ENCODE peak calls at places on chromosomes 1 and 21, in nine cellular contexts. V, M, Z, C, P, L, W, S and R are unnamed samples.
A peak's percentile ranks its signal among the peaks of the same experiment; 100 is the strongest.

GRCh38 chr1:36151845-36152203 is 2.5 kb upstream of the TRAPPC3 start:
- DNase-seq in V (peak; percentile 33), M (peak; percentile 76), Z (no peak), C (no peak), P (no peak), L (no peak), W (no peak), S (no peak), R (no peak)

GRCh38 chr1:201269900-201270410 is 13.4 kb upstream of the PKP1 start:
- DNase-seq in V (no peak), M (no peak), Z (no peak), C (peak; percentile 12), P (no peak), L (no peak), W (no peak), S (no peak), R (peak; percentile 20)

GRCh38 chr1:28247603-28248272 is 11.6 kb upstream of the SESN2 start:
- DNase-seq in V (no peak), M (no peak), Z (no peak), C (no peak), P (peak; percentile 32), L (no peak), W (no peak), S (no peak), R (no peak)

GRCh38 chr1:49046305-49046704 is 269.6 kb upstream of the BEND5 start:
- DNase-seq in V (no peak), M (no peak), Z (no peak), C (no peak), P (no peak), L (no peak), W (no peak), S (no peak), R (no peak)

GRCh38 chr1:236605030-236605806 is 902 bp upstream of the HEATR1 start:
- DNase-seq in V (no peak), M (no peak), Z (no peak), C (no peak), P (no peak), L (peak; percentile 17), W (no peak), S (no peak), R (no peak)

GRCh38 chr1:35809156-35810095 is 1.6 kb downstream of the AGO4 start:
- DNase-seq in V (no peak), M (no peak), Z (no peak), C (no peak), P (no peak), L (no peak), W (no peak), S (no peak), R (no peak)

GRCh38 chr1:60111118-60111517 is 37.5 kb upstream of the C1orf87 start:
- DNase-seq in V (no peak), M (no peak), Z (no peak), C (no peak), P (no peak), L (no peak), W (no peak), S (no peak), R (no peak)

GRCh38 chr1:38953433-38953860 is 11.8 kb upstream of the RHBDL2 start:
- DNase-seq in V (no peak), M (no peak), Z (no peak), C (peak; percentile 73), P (no peak), L (no peak), W (no peak), S (no peak), R (no peak)

GRCh38 chr1:6638226-6638625 is 13.6 kb downstream of the THAP3 start:
- DNase-seq in V (peak; percentile 81), M (no peak), Z (no peak), C (no peak), P (peak; percentile 82), L (no peak), W (no peak), S (no peak), R (no peak)

GRCh38 chr1:16013220-16013907 is 4.5 kb downstream of the HSPB7 start:
- DNase-seq in V (peak; percentile 72), M (peak; percentile 84), Z (peak; percentile 56), C (peak; percentile 91), P (peak; percentile 92), L (peak; percentile 90), W (no peak), S (peak; percentile 64), R (no peak)

GRCh38 chr1:95353185-95353584 is 119.2 kb downstream of the RWDD3 start:
- DNase-seq in V (no peak), M (no peak), Z (no peak), C (no peak), P (no peak), L (no peak), W (no peak), S (no peak), R (no peak)

GRCh38 chr1:37305841-37306240 is 168.5 kb upstream of the ZC3H12A start:
- DNase-seq in V (no peak), M (no peak), Z (no peak), C (no peak), P (no peak), L (no peak), W (no peak), S (no peak), R (no peak)

GRCh38 chr1:3770047-3770765 is 2.3 kb upstream of the SMIM1 start:
- DNase-seq in V (no peak), M (no peak), Z (no peak), C (no peak), P (no peak), L (no peak), W (no peak), S (no peak), R (no peak)

GRCh38 chr21:16179732-16180131 is 449.9 kb downstream of the USP25 start:
- DNase-seq in V (no peak), M (no peak), Z (no peak), C (no peak), P (no peak), L (no peak), W (no peak), S (no peak), R (no peak)

GRCh38 chr1:240612811-240613210 is 856 bp upstream of the GREM2 start:
- DNase-seq in V (no peak), M (no peak), Z (no peak), C (no peak), P (no peak), L (no peak), W (no peak), S (no peak), R (no peak)

GRCh38 chr1:245751111-245751510 is 596.3 kb downstream of the KIF26B start:
- DNase-seq in V (peak; percentile 73), M (no peak), Z (no peak), C (no peak), P (no peak), L (no peak), W (no peak), S (no peak), R (no peak)

GRCh38 chr21:37797403-37797802 is 118.9 kb downstream of the KCNJ6 start:
- DNase-seq in V (no peak), M (no peak), Z (no peak), C (no peak), P (no peak), L (no peak), W (no peak), S (no peak), R (no peak)

GRCh38 chr1:245859510-245860114 is 647.5 kb downstream of the SMYD3 start:
- DNase-seq in V (no peak), M (no peak), Z (peak; percentile 27), C (no peak), P (no peak), L (no peak), W (no peak), S (no peak), R (no peak)

GRCh38 chr1:115317101-115318012 is 20.7 kb downstream of the NGF start:
- DNase-seq in V (no peak), M (no peak), Z (no peak), C (no peak), P (no peak), L (no peak), W (no peak), S (no peak), R (no peak)

GRCh38 chr1:214429951-214430742 is 121.3 kb downstream of the PTPN14 start:
- DNase-seq in V (no peak), M (no peak), Z (no peak), C (no peak), P (peak; percentile 75), L (no peak), W (no peak), S (no peak), R (no peak)

GRCh38 chr1:222785553-222785952 is 29.3 kb upstream of the DISP1 start:
- DNase-seq in V (no peak), M (no peak), Z (no peak), C (no peak), P (no peak), L (no peak), W (no peak), S (no peak), R (no peak)

GRCh38 chr1:27716262-27716895 is 9.4 kb upstream of the FAM76A start:
- DNase-seq in V (no peak), M (no peak), Z (no peak), C (no peak), P (no peak), L (no peak), W (no peak), S (no peak), R (no peak)

GRCh38 chr1:232084584-232085223 is 458.1 kb downstream of the DISC1 start:
- DNase-seq in V (peak; percentile 13), M (peak; percentile 15), Z (no peak), C (peak; percentile 82), P (no peak), L (peak; percentile 68), W (no peak), S (peak; percentile 9), R (no peak)

GRCh38 chr21:43012596-43012995 is 38.2 kb downstream of the PKNOX1 start:
- DNase-seq in V (no peak), M (no peak), Z (no peak), C (no peak), P (no peak), L (no peak), W (no peak), S (no peak), R (no peak)

GRCh38 chr1:230303822-230304221 is 122.3 kb downstream of the PGBD5 start:
- DNase-seq in V (peak; percentile 80), M (peak; percentile 19), Z (no peak), C (no peak), P (peak; percentile 76), L (no peak), W (no peak), S (no peak), R (no peak)

GRCh38 chr21:40835179-40835694 is 11.7 kb downstream of the DSCAM start:
- DNase-seq in V (no peak), M (no peak), Z (no peak), C (no peak), P (no peak), L (no peak), W (no peak), S (no peak), R (no peak)

GRCh38 chr1:30976143-30976542 is 67.6 kb upstream of the SDC3 start:
- DNase-seq in V (peak; percentile 85), M (no peak), Z (no peak), C (no peak), P (no peak), L (no peak), W (no peak), S (peak; percentile 29), R (no peak)

GRCh38 chr1:226702318-226702956 is 36.6 kb downstream of the ITPKB start:
- DNase-seq in V (peak; percentile 62), M (no peak), Z (no peak), C (no peak), P (peak; percentile 48), L (no peak), W (no peak), S (no peak), R (no peak)

GRCh38 chr1:27377760-27378495 is 3.3 kb upstream of the FCN3 start:
- DNase-seq in V (no peak), M (peak; percentile 75), Z (no peak), C (no peak), P (no peak), L (no peak), W (no peak), S (no peak), R (no peak)

GRCh38 chr1:5765997-5766913 is 226.0 kb downstream of the NPHP4 start:
- DNase-seq in V (no peak), M (no peak), Z (no peak), C (no peak), P (no peak), L (no peak), W (peak; percentile 42), S (no peak), R (no peak)

GRCh38 chr1:67213164-67213563 is 46.9 kb downstream of the IL23R start:
- DNase-seq in V (peak; percentile 23), M (peak; percentile 25), Z (no peak), C (peak; percentile 39), P (no peak), L (peak; percentile 49), W (no peak), S (peak; percentile 52), R (no peak)